ENCODE peak calls at places on chromosome 2, in six cellular contexts. D is kidney, N is NT2/D1, J is endothelial cell, E is AML-193, U is H1. R is an unnamed sample.

GRCh38 chr2:48844418-48845155 is 89.1 kb upstream of the LHCGR start:
- DNase-seq in E (no peak), U (no peak), D (no peak), J (no peak), N (no peak), R (no peak)

GRCh38 chr2:120465989-120466703 is 120.2 kb downstream of the INHBB start:
- DNase-seq in N (peak), U (peak), D (peak), J (peak), E (no peak), R (peak)

GRCh38 chr2:60512641-60513040 is 40.8 kb downstream of the BCL11A start:
- DNase-seq in J (no peak), N (no peak), U (no peak), D (no peak), E (no peak), R (no peak)

GRCh38 chr2:34244195-34244594 is 645.1 kb upstream of the FAM98A start:
- DNase-seq in U (no peak), N (no peak), E (no peak), D (no peak), J (no peak), R (no peak)

GRCh38 chr2:2726163-2726562 is 395.1 kb upstream of the MYT1L start:
- DNase-seq in D (no peak), E (no peak), J (no peak), U (no peak), N (no peak), R (no peak)

GRCh38 chr2:75390184-75390583 is 170.6 kb downstream of the EVA1A start:
- DNase-seq in E (no peak), N (no peak), J (no peak), D (no peak), U (no peak), R (no peak)

GRCh38 chr2:207403141-207403540 is 126.6 kb upstream of the CREB1 start:
- DNase-seq in D (no peak), N (no peak), U (no peak), J (no peak), E (no peak), R (no peak)

GRCh38 chr2:239259603-239260298 is 141.1 kb downstream of the HDAC4 start:
- DNase-seq in E (peak), J (no peak), U (no peak), D (no peak), N (no peak), R (no peak)

GRCh38 chr2:42227491-42227890 is 58.3 kb downstream of the EML4 start:
- DNase-seq in J (no peak), U (no peak), D (no peak), N (no peak), E (no peak), R (no peak)

GRCh38 chr2:197089659-197090058 is 163.2 kb upstream of the PGAP1 start:
- DNase-seq in J (no peak), E (no peak), U (no peak), N (no peak), D (no peak), R (no peak)

GRCh38 chr2:150485114-150485870 is 2.2 kb downstream of the RND3 start:
- DNase-seq in N (no peak), U (peak), E (no peak), J (peak), D (peak), R (no peak)

GRCh38 chr2:62794791-62795190 is 89.3 kb downstream of the EHBP1 start:
- DNase-seq in J (no peak), U (no peak), N (no peak), D (no peak), E (no peak), R (no peak)

GRCh38 chr2:239098288-239098970 is 250.5 kb downstream of the TWIST2 start:
- DNase-seq in E (no peak), D (no peak), N (no peak), J (no peak), U (no peak), R (no peak)

GRCh38 chr2:41963661-41964525 is 83.9 kb upstream of the PKDCC start:
- DNase-seq in U (no peak), J (peak), E (no peak), N (no peak), D (peak), R (no peak)

GRCh38 chr2:237120956-237121720 is 35.4 kb downstream of the COPS8 start:
- DNase-seq in J (no peak), U (no peak), D (no peak), N (no peak), E (no peak), R (no peak)

GRCh38 chr2:43319541-43319940 is 93.1 kb upstream of the ZFP36L2 start:
- DNase-seq in J (no peak), U (no peak), D (no peak), E (no peak), N (no peak), R (no peak)

GRCh38 chr2:191064590-191064989 is 50.6 kb upstream of the STAT1 start:
- DNase-seq in D (no peak), E (no peak), U (no peak), J (no peak), N (no peak), R (no peak)

GRCh38 chr2:223815186-223815883 is 22.0 kb downstream of the AP1S3 start:
- DNase-seq in D (no peak), U (peak), N (no peak), E (no peak), J (no peak), R (no peak)

GRCh38 chr2:187497858-187498463 is 49.9 kb upstream of the CALCRL start:
- DNase-seq in U (no peak), J (no peak), E (peak), N (no peak), D (no peak), R (no peak)

GRCh38 chr2:98607741-98608117 is 583 bp downstream of the COA5 start:
- DNase-seq in D (no peak), J (no peak), N (no peak), E (no peak), U (no peak), R (no peak)

GRCh38 chr2:38462121-38462634 is 85.1 kb upstream of the ATL2 start:
- DNase-seq in U (no peak), J (no peak), D (no peak), E (no peak), N (no peak), R (no peak)

GRCh38 chr2:205685314-205686230 is 3.3 kb downstream of the NRP2 start:
- DNase-seq in N (no peak), D (peak), E (no peak), J (peak), U (peak), R (no peak)

GRCh38 chr2:149363953-149364352 is 33.6 kb downstream of the LYPD6 start:
- DNase-seq in U (no peak), N (no peak), J (no peak), E (no peak), D (no peak), R (no peak)

GRCh38 chr2:98297817-98298684 is 48.2 kb upstream of the CNGA3 start:
- DNase-seq in J (no peak), D (no peak), E (no peak), U (no peak), N (no peak), R (no peak)

GRCh38 chr2:12510070-12510469 is 206.7 kb upstream of the TRIB2 start:
- DNase-seq in E (no peak), D (no peak), J (no peak), U (no peak), N (no peak), R (no peak)

GRCh38 chr2:239039479-239039861 is 191.6 kb downstream of the TWIST2 start:
- DNase-seq in D (no peak), E (no peak), U (no peak), N (no peak), J (no peak), R (no peak)

GRCh38 chr2:240296611-240297552 is 138.6 kb upstream of the GPC1 start:
- DNase-seq in N (no peak), U (no peak), D (no peak), J (no peak), E (no peak), R (no peak)

GRCh38 chr2:161123531-161124030 is 36.6 kb upstream of the TANK start:
- DNase-seq in N (no peak), D (no peak), J (no peak), U (no peak), E (no peak), R (no peak)

GRCh38 chr2:159129301-159129700 is 157.2 kb downstream of the WDSUB1 start:
- DNase-seq in E (no peak), J (no peak), N (no peak), D (no peak), U (no peak), R (no peak)

GRCh38 chr2:47221956-47222355 is 66.8 kb upstream of the STPG4 start:
- DNase-seq in N (no peak), U (no peak), J (no peak), D (no peak), E (no peak), R (no peak)

GRCh38 chr2:187783446-187783845 is 229.2 kb upstream of the TFPI start:
- DNase-seq in J (no peak), E (no peak), D (no peak), N (no peak), U (no peak), R (no peak)

GRCh38 chr2:224518806-224519580 is 66.2 kb downstream of the CUL3 start:
- DNase-seq in E (no peak), N (no peak), J (no peak), U (no peak), D (no peak), R (no peak)

GRCh38 chr2:215425021-215425782 is 10.7 kb downstream of the FN1 start:
- DNase-seq in U (no peak), J (no peak), E (no peak), N (no peak), D (no peak), R (no peak)

GRCh38 chr2:59025157-59025757 is 784.1 kb upstream of the FANCL start:
- DNase-seq in N (peak), U (peak), E (no peak), J (peak), D (no peak), R (peak)

GRCh38 chr2:193806088-193806774 is 1611.5 kb upstream of the TMEFF2 start:
- DNase-seq in U (no peak), D (no peak), N (no peak), J (no peak), E (no peak), R (no peak)

GRCh38 chr2:239269959-239270358 is 130.9 kb downstream of the HDAC4 start:
- DNase-seq in E (no peak), U (no peak), D (no peak), J (no peak), N (no peak), R (no peak)

GRCh38 chr2:75592028-75592427 is 31.3 kb upstream of the EVA1A start:
- DNase-seq in N (no peak), J (no peak), E (no peak), U (no peak), D (no peak), R (no peak)

GRCh38 chr2:151114934-151115333 is 146.7 kb downstream of the RBM43 start:
- DNase-seq in N (no peak), J (no peak), E (no peak), D (no peak), U (no peak), R (no peak)

R was measured in iPS DF 6.9.